ENCODE peak calls at places on chromosomes 5 and 9, in eight cellular contexts. M is testis; Z is neural crest cell; X is CD8-positive, alpha-beta T cell; L is fibroblast of the aortic adventitia; P is colonic mucosa; W is PC-3; Q is chondrocyte. U is an unnamed sample.

GRCh38 chr9:96859461-96860198 is 5.3 kb upstream of the ZNF782 start:
- DNase-seq in M (no peak), Z (no peak), X (no peak), L (peak), P (no peak), W (peak), Q (no peak), U (no peak)

GRCh38 chr9:4538621-4539020 is 48.4 kb downstream of the SLC1A1 start:
- DNase-seq in M (no peak), Z (no peak), X (no peak), L (no peak), P (no peak), W (no peak), Q (no peak), U (no peak)

GRCh38 chr5:181070523-181070922 is 30.5 kb downstream of the BTNL9 start:
- DNase-seq in M (no peak), Z (no peak), X (no peak), L (no peak), P (no peak), W (no peak), Q (no peak), U (no peak)

GRCh38 chr5:103258957-103259704 is 568 bp downstream of the MACIR start:
- DNase-seq in M (peak), Z (peak), X (peak), L (no peak), P (peak), W (peak), Q (peak), U (peak)

GRCh38 chr5:6829150-6829784 is 116.0 kb downstream of the TENT4A start:
- DNase-seq in M (no peak), Z (no peak), X (no peak), L (no peak), P (no peak), W (no peak), Q (no peak), U (no peak)

GRCh38 chr9:110288503-110288902 is 32.2 kb upstream of the TXN start:
- DNase-seq in M (no peak), Z (no peak), X (no peak), L (no peak), P (no peak), W (no peak), Q (no peak), U (no peak)

GRCh38 chr9:13444272-13444608 is 164.7 kb upstream of the MPDZ start:
- DNase-seq in M (no peak), Z (no peak), X (no peak), L (no peak), P (no peak), W (no peak), Q (no peak), U (no peak)

GRCh38 chr5:11903614-11904269 is 504 bp downstream of the CTNND2 start:
- DNase-seq in M (peak), Z (peak), X (no peak), L (no peak), P (no peak), W (peak), Q (no peak), U (no peak)

GRCh38 chr9:129224618-129225017 is 46.6 kb upstream of the IER5L start:
- DNase-seq in M (no peak), Z (no peak), X (no peak), L (no peak), P (no peak), W (no peak), Q (no peak), U (no peak)

GRCh38 chr9:36802171-36802920 is 229.7 kb downstream of the MELK start:
- DNase-seq in M (no peak), Z (no peak), X (no peak), L (peak), P (no peak), W (peak), Q (no peak), U (no peak)

GRCh38 chr9:18798106-18798505 is 234.9 kb downstream of the SAXO1 start:
- DNase-seq in M (no peak), Z (no peak), X (no peak), L (no peak), P (no peak), W (peak), Q (no peak), U (no peak)

GRCh38 chr9:127149010-127149409 is 26.6 kb upstream of the ANGPTL2 start:
- DNase-seq in M (peak), Z (no peak), X (no peak), L (no peak), P (no peak), W (no peak), Q (peak), U (no peak)

GRCh38 chr5:83564069-83564749 is 92.7 kb downstream of the VCAN start:
- DNase-seq in M (no peak), Z (no peak), X (no peak), L (peak), P (no peak), W (peak), Q (no peak), U (no peak)

GRCh38 chr5:17217421-17218352 is at the start of gene BASP1:
- DNase-seq in M (peak), Z (peak), X (peak), L (peak), P (peak), W (peak), Q (peak), U (no peak)

GRCh38 chr5:91189480-91190332 is 193.4 kb downstream of the ARRDC3 start:
- DNase-seq in M (peak), Z (no peak), X (no peak), L (peak), P (no peak), W (peak), Q (no peak), U (no peak)

GRCh38 chr5:128667751-128668150 is 129.7 kb upstream of the FBN2 start:
- DNase-seq in M (no peak), Z (no peak), X (no peak), L (no peak), P (no peak), W (peak), Q (no peak), U (no peak)

GRCh38 chr5:72392326-72392733 is 72.2 kb downstream of the PTCD2 start:
- DNase-seq in M (no peak), Z (no peak), X (no peak), L (peak), P (no peak), W (peak), Q (no peak), U (no peak)

GRCh38 chr9:127092041-127092608 is 30.3 kb downstream of the ANGPTL2 start:
- DNase-seq in M (no peak), Z (no peak), X (no peak), L (no peak), P (no peak), W (no peak), Q (no peak), U (no peak)

GRCh38 chr5:132680780-132681475 is 7.1 kb downstream of the IL4 start:
- DNase-seq in M (no peak), Z (no peak), X (no peak), L (no peak), P (no peak), W (no peak), Q (no peak), U (no peak)

GRCh38 chr9:37096628-37097027 is 23.7 kb upstream of the ZCCHC7 start:
- DNase-seq in M (no peak), Z (no peak), X (no peak), L (no peak), P (no peak), W (no peak), Q (no peak), U (no peak)

GRCh38 chr5:145465487-145466263 is 369.5 kb downstream of the PRELID2 start:
- DNase-seq in M (no peak), Z (no peak), X (no peak), L (peak), P (no peak), W (no peak), Q (no peak), U (no peak)

GRCh38 chr5:153623906-153624765 is 133.7 kb downstream of the GRIA1 start:
- DNase-seq in M (no peak), Z (no peak), X (no peak), L (peak), P (no peak), W (peak), Q (no peak), U (no peak)

GRCh38 chr9:99876190-99876589 is 30.3 kb upstream of the STX17 start:
- DNase-seq in M (no peak), Z (no peak), X (no peak), L (no peak), P (no peak), W (no peak), Q (no peak), U (no peak)

GRCh38 chr5:91643796-91644195 is 260.7 kb upstream of the ARRDC3 start:
- DNase-seq in M (no peak), Z (no peak), X (no peak), L (peak), P (no peak), W (no peak), Q (no peak), U (no peak)

GRCh38 chr9:73219985-73220626 is 68.4 kb downstream of the ANXA1 start:
- DNase-seq in M (no peak), Z (no peak), X (no peak), L (peak), P (no peak), W (peak), Q (no peak), U (no peak)

GRCh38 chr5:32687167-32687831 is 23.8 kb upstream of the NPR3 start:
- DNase-seq in M (peak), Z (no peak), X (no peak), L (peak), P (no peak), W (no peak), Q (no peak), U (no peak)

GRCh38 chr5:72248352-72249032 is 71.5 kb downstream of the MRPS27 start:
- DNase-seq in M (peak), Z (no peak), X (no peak), L (peak), P (peak), W (peak), Q (no peak), U (no peak)

GRCh38 chr5:179827684-179828083 is 7.0 kb downstream of the SQSTM1 start:
- DNase-seq in M (no peak), Z (no peak), X (no peak), L (no peak), P (peak), W (peak), Q (no peak), U (no peak)

GRCh38 chr5:138972230-138972629 is 97.1 kb upstream of the LRRTM2 start:
- DNase-seq in M (no peak), Z (no peak), X (no peak), L (peak), P (no peak), W (no peak), Q (no peak), U (no peak)

GRCh38 chr9:113597390-113598241 is 134.1 kb downstream of the RGS3 start:
- DNase-seq in M (no peak), Z (no peak), X (no peak), L (no peak), P (no peak), W (no peak), Q (peak), U (no peak)

GRCh38 chr5:125149503-125149902 is 403.1 kb upstream of the ZNF608 start:
- DNase-seq in M (no peak), Z (no peak), X (no peak), L (no peak), P (no peak), W (no peak), Q (no peak), U (no peak)

GRCh38 chr5:96875805-96876291 is 452 bp upstream of the ERAP2 start:
- DNase-seq in M (no peak), Z (no peak), X (no peak), L (no peak), P (peak), W (no peak), Q (no peak), U (no peak)

DNA sequence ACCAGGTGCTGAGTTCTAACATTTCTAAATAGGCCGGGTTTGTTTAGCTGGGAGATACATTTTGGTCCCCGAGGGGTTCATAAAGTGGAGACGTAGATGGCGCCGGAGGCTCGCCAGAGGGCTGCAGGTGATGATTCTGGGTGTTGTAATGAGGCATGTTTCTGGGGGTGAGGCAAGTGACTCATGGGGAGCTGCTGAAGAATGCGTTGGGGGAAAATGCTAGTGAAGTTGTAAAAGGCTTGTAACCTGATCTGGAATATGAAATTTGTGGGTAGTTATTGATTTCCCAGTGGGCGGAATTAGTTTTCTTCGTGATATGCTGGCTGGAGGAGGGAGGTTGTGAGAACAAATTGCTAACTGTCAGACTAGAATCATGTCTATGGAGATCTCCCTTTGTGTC is 158.2 kb downstream of the DOCK2 start:
- DNase-seq in M (no peak), Z (no peak), X (no peak), L (no peak), P (no peak), W (no peak), Q (no peak), U (no peak)
- TF ChIP-seq CTCF in M (no peak), Z (no peak), X (no peak), L (no peak), P (no peak), W (peak), Q (no peak), U (no peak)

GRCh38 chr5:149448831-149449714 is 70.0 kb upstream of the IL17B start:
- DNase-seq in M (no peak), Z (no peak), X (no peak), L (peak), P (peak), W (peak), Q (no peak), U (no peak)
- TF ChIP-seq CTCF in M (no peak), Z (peak), X (no peak), L (peak), P (peak), W (peak), Q (peak), U (no peak)

GRCh38 chr5:402615-403359 is 40.2 kb upstream of the EXOC3 start:
- DNase-seq in M (no peak), Z (no peak), X (no peak), L (no peak), P (no peak), W (peak), Q (peak), U (no peak)
- TF ChIP-seq CTCF in M (no peak), Z (no peak), X (no peak), L (no peak), P (no peak), W (no peak), Q (no peak), U (no peak)

GRCh38 chr9:130938184-130938651 is 829 bp downstream of the FIBCD1 start:
- DNase-seq in M (no peak), Z (no peak), X (no peak), L (no peak), P (no peak), W (no peak), Q (no peak), U (no peak)
- TF ChIP-seq CTCF in M (no peak), Z (no peak), X (no peak), L (no peak), P (no peak), W (no peak), Q (no peak), U (no peak)

DNA sequence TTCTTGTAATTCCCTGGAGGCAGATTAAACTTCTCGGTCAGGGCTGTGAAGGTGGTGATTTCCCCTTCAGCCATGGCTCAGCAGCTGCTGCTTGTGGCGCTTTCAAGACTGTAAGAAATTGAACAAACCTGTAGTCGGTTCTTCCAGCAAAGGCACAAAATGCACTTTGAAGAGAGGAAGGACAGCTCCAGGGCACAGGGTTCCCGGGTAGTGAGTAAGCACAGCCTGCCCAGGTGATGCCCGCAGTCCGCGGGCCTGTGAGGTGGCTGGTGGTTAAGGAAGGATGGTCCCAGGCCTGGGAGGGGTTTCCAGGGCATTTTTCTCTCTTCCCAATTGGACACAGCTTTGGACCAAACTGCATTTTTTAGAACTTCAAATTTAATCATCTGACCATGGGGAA is 71.8 kb downstream of the FGF1 start:
- DNase-seq in M (no peak), Z (no peak), X (no peak), L (no peak), P (no peak), W (no peak), Q (no peak), U (no peak)
- TF ChIP-seq CTCF in M (no peak), Z (no peak), X (no peak), L (no peak), P (no peak), W (no peak), Q (no peak), U (no peak)

GRCh38 chr9:112094240-112094639 is 80.9 kb downstream of the SUSD1 start:
- DNase-seq in M (no peak), Z (no peak), X (no peak), L (no peak), P (peak), W (no peak), Q (no peak), U (no peak)
- TF ChIP-seq CTCF in M (no peak), Z (no peak), X (no peak), L (no peak), P (no peak), W (no peak), Q (no peak), U (no peak)

GRCh38 chr5:159156426-159156835 is 52.9 kb downstream of the RNF145 start:
- DNase-seq in M (no peak), Z (no peak), X (no peak), L (no peak), P (no peak), W (no peak), Q (no peak), U (no peak)
- TF ChIP-seq CTCF in M (no peak), Z (no peak), X (no peak), L (no peak), P (no peak), W (no peak), Q (no peak), U (no peak)

DNA sequence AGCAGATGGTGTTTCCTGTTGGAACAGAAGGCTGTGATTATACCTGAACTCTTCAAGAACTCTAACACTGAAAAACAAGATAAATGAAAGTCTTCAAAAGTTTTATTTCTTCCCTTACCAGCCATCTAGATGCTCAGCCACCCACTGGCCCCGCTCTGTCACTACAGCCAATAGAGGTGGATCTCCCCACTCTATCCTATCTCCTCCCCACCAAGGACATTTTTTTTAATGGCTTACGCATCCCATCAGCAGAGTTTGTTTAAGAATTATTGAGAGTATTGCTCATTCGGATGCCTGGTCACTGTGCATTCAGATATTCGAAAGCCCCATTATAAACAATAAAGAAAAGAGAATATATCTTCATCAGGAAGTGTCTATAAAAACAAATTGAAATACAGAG is 159.4 kb downstream of the RASEF start:
- DNase-seq in M (no peak), Z (no peak), X (no peak), L (no peak), P (no peak), W (peak), Q (no peak), U (no peak)
- TF ChIP-seq CTCF in M (no peak), Z (peak), X (no peak), L (no peak), P (no peak), W (peak), Q (peak), U (no peak)

DNA sequence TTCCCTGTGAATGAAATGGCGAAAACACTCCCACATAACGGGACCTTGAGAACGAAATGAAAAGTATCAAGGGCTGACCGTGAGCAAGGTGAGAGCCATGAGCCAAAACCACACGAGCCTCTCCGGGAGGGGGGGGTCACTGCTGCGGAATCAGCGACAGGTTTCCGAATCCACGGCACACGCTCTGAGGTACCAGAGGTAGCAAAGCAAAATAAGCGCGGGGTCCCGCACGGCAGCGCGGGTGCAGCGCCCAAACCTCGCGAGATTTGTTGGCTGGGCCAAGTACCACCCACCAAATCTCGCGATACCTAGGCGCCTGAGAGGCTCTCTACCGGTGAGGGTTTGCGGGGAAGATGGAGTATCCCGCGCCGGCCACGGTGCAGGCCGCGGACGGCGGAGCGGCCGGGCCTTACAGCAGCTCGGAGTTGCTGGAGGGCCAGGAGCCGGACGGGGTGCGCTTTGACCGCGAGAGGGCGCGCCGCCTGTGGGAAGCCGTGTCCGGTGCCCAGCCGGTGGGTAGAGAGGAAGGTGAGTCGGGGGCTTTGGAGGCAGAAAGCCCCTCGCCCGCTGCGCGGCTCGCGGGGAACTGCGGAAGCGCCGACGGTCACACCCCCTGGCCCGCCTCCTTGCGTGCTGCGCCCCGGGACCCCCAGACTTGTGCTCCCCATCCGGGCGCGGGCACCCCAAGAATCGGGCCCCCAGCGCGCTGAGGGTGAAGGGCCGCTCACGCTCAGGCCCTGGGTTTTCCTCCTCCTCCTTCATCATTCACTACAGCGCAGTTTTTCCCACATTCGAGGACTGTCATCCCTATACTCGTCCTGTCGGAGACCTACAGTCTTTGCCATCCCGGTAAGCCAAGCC is at the start of gene ZNF346:
- DNase-seq in M (peak), Z (peak), X (peak), L (peak), P (peak), W (peak), Q (no peak), U (peak)
- TF ChIP-seq CTCF in M (peak), Z (peak), X (no peak), L (peak), P (peak), W (peak), Q (peak), U (no peak)

DNA sequence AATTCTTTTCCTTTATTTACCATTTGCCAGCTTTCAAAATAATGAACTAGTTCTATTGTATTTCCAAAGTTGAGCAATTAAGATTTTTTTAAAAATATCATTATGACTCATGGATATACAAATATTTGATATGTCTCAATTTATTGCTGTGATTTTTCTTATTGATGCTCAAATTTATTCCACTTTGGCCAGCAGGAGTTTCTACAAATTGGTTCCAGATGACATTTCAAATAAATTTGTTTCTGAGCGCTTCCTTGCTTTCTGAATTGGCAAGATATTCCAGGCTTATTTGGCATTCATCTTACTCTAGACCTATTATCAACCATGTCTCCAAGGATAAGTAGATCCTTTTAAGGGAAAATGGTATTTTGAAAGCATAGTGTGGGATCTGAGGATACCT is 58.5 kb upstream of the TJP2 start:
- DNase-seq in M (no peak), Z (no peak), X (no peak), L (peak), P (no peak), W (peak), Q (no peak), U (no peak)
- TF ChIP-seq CTCF in M (no peak), Z (no peak), X (no peak), L (no peak), P (no peak), W (no peak), Q (peak), U (no peak)